ENCODE peak calls at places on chromosomes 4 and X, in four cellular contexts. L, T, H and K are unnamed samples.

GRCh38 chr4:79831701-79832514 is 241.1 kb downstream of the ANTXR2 start:
- DNase-seq in H (no peak), T (no peak), L (peak; percentile 35), K (no peak)

GRCh38 chr4:10084651-10085320 is 31.8 kb downstream of the WDR1 start:
- DNase-seq in H (no peak), L (peak; percentile 14), T (no peak), K (peak; percentile 5)

GRCh38 chr4:11106190-11106589 is 322.5 kb downstream of the HS3ST1 start:
- DNase-seq in T (no peak), H (no peak), L (no peak), K (no peak)

GRCh38 chr4:102445213-102445612 is 55.9 kb upstream of the NFKB1 start:
- DNase-seq in H (no peak), T (no peak), L (no peak), K (no peak)

GRCh38 chr4:169484485-169484884 is 127.9 kb downstream of the NEK1 start:
- DNase-seq in L (peak; percentile 9), T (no peak), H (peak; percentile 2), K (no peak)

GRCh38 chr4:9963328-9963727 is 58.0 kb downstream of the SLC2A9 start:
- DNase-seq in L (no peak), T (no peak), H (no peak), K (no peak)

GRCh38 chr4:113809313-113809712 is 47.8 kb upstream of the CAMK2D start:
- DNase-seq in L (no peak), H (no peak), T (peak; percentile 58), K (peak; percentile 12)

GRCh38 chr4:165612936-165613335 is 234.1 kb downstream of the CPE start:
- DNase-seq in T (no peak), H (no peak), L (no peak), K (no peak)

GRCh38 chr4:25425361-25425760 is 48.3 kb downstream of the ANAPC4 start:
- DNase-seq in T (no peak), H (no peak), L (peak; percentile 12), K (no peak)

GRCh38 chrX:48918303-48918643 is 551 bp downstream of the PIM2 start:
- DNase-seq in H (no peak), T (no peak), L (no peak), K (no peak)

GRCh38 chrX:31483336-31483735 is 411.5 kb upstream of the FTHL17 start:
- DNase-seq in T (no peak), L (no peak), H (no peak), K (no peak)

GRCh38 chrX:107729558-107730297 is 45.9 kb downstream of the TSC22D3 start:
- DNase-seq in L (no peak), T (no peak), H (no peak), K (no peak)

GRCh38 chrX:1389993-1390285 is 2.0 kb downstream of the SLC25A6 start:
- DNase-seq in H (no peak), L (no peak), T (no peak), K (no peak)

GRCh38 chr4:96162631-96163030 is 322.7 kb downstream of the PDHA2 start:
- DNase-seq in T (no peak), H (no peak), L (no peak), K (no peak)
- TF ChIP-seq EP300 in T (no peak), H (no peak), L (no peak), K (no peak)

GRCh38 chr4:140689628-140690027 is 66.6 kb downstream of the TBC1D9 start:
- DNase-seq in T (no peak), L (no peak), H (no peak), K (no peak)

GRCh38 chr4:140688711-140689598 is 67.2 kb downstream of the TBC1D9 start:
- DNase-seq in T (no peak), L (peak; percentile 59), H (no peak), K (no peak)

GRCh38 chr4:140686799-140687198 is 69.4 kb downstream of the TBC1D9 start:
- DNase-seq in L (no peak), T (no peak), H (no peak), K (no peak)

GRCh38 chr4:140691369-140691768 is 64.8 kb downstream of the TBC1D9 start:
- DNase-seq in T (no peak), L (no peak), H (no peak), K (no peak)

GRCh38 chr4:140690093-140690492 is 66.1 kb downstream of the TBC1D9 start:
- DNase-seq in L (no peak), T (no peak), H (no peak), K (no peak)
- H3K4me1 ChIP-seq in L (peaks cover 9% of the 10 kb centered on the region), T (peaks cover 9% of the 10 kb centered on the region), H (no peaks in the 10 kb centered on the region), K (no peaks in the 10 kb centered on the region)

GRCh38 chr4:98994474-98995182 is 893 bp upstream of the METAP1 start:
- DNase-seq in L (no peak), H (peak; percentile 29), T (no peak), K (no peak)

GRCh38 chr4:98997176-98997575 is 1.7 kb downstream of the METAP1 start:
- DNase-seq in L (no peak), H (no peak), T (no peak), K (no peak)

GRCh38 chr4:98996056-98996941 is 778 bp downstream of the METAP1 start:
- DNase-seq in T (peak; percentile 67), H (peak; percentile 51), L (peak; percentile 35), K (peak; percentile 24)

GRCh38 chr4:98993419-98994071 is 2.0 kb upstream of the METAP1 start:
- DNase-seq in H (no peak), L (no peak), T (peak; percentile 60), K (no peak)

GRCh38 chr4:98995183-98996055 is at the start of gene METAP1:
- DNase-seq in T (peak; percentile 94), H (peak; percentile 98), L (peak; percentile 98), K (peak; percentile 97)
- TF ChIP-seq EP300 in T (no peak), H (peak; percentile 51), L (no peak), K (no peak)

GRCh38 chrX:130108647-130109428 is 1.5 kb downstream of the ELF4 start:
- DNase-seq in H (peak; percentile 66), L (peak; percentile 36), T (no peak), K (peak; percentile 73)
- H3K4me1 ChIP-seq in H (peaks cover 36% of the 10 kb centered on the region), L (no peaks in the 10 kb centered on the region), T (peaks cover 41% of the 10 kb centered on the region), K (peaks cover 8% of the 10 kb centered on the region)

GRCh38 chrX:78103656-78104446 is at the start of gene PGK1:
- DNase-seq in H (peak; percentile 95), T (peak; percentile 97), L (peak; percentile 88), K (peak; percentile 96)
- TF ChIP-seq EP300 in H (peak; percentile 16), T (peak; percentile 42), L (peak; percentile 41), K (peak; percentile 85)

DNA sequence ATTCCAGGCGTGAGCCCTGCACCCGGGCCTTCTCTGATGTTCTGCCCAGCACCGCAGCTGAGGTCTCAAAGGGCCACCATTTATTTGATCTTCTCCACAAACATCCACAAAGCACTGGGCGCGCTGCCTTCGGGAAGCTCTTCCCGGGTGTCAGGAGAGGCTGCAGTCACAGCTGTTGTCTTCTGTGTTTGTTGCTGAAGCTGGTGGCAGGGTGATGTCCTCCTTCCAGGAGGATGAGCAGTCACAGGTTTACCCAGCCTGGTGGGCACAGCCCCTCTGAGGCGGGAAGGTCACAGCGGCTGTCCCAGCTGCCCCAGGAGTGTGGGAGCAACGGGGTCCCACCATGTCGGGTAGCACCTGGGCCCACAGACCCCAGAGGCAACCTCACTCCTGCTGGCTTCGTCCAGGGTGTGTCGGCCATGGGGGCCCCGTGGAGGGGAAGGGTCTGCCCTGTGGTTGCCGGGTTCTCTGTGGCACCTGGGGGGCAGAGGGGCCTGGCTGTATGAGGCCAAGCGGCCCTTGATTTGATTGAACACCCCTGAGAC is 27.6 kb downstream of the FGFRL1 start:
- DNase-seq in H (no peak), T (no peak), L (no peak), K (no peak)
- H3K4me1 ChIP-seq in H (peaks cover 44% of the 10 kb centered on the region), T (peaks cover 68% of the 10 kb centered on the region), L (peaks cover 14% of the 10 kb centered on the region), K (peaks cover 41% of the 10 kb centered on the region)